ENCODE peak calls at places on chromosomes 5 and 9, in seven cellular contexts. One of them, this sample, is unnamed.

GRCh38 chr5:124655943-124656459 is 90.4 kb downstream of the ZNF608 start:
- DNase-seq in Peyer's patch: peak
- DNase-seq in AG04449: no peak
- DNase-seq in body of pancreas: peak
- DNase-seq in cardiac muscle cell: no peak
- DNase-seq in skeletal muscle cell: peak
- DNase-seq in heart right ventricle: no peak
- DNase-seq in this sample: peak

GRCh38 chr5:171721469-171721868 is 64.1 kb upstream of the SMIM23 start:
- DNase-seq in cardiac muscle cell: no peak
- DNase-seq in body of pancreas: no peak
- DNase-seq in heart right ventricle: no peak
- DNase-seq in Peyer's patch: no peak
- DNase-seq in AG04449: no peak
- DNase-seq in skeletal muscle cell: no peak
- DNase-seq in this sample: no peak

GRCh38 chr9:98415782-98416181 is 160.3 kb upstream of the TBC1D2 start:
- DNase-seq in heart right ventricle: no peak
- DNase-seq in AG04449: no peak
- DNase-seq in Peyer's patch: no peak
- DNase-seq in skeletal muscle cell: no peak
- DNase-seq in cardiac muscle cell: no peak
- DNase-seq in body of pancreas: no peak
- DNase-seq in this sample: no peak

GRCh38 chr5:62585751-62586150 is 7.1 kb downstream of the LRRC70 start:
- DNase-seq in heart right ventricle: no peak
- DNase-seq in skeletal muscle cell: no peak
- DNase-seq in cardiac muscle cell: no peak
- DNase-seq in body of pancreas: no peak
- DNase-seq in Peyer's patch: no peak
- DNase-seq in AG04449: no peak
- DNase-seq in this sample: no peak

GRCh38 chr5:53730938-53731337 is 170.5 kb downstream of the NDUFS4 start:
- DNase-seq in heart right ventricle: peak
- DNase-seq in body of pancreas: no peak
- DNase-seq in Peyer's patch: no peak
- DNase-seq in AG04449: no peak
- DNase-seq in skeletal muscle cell: no peak
- DNase-seq in cardiac muscle cell: no peak
- DNase-seq in this sample: no peak

GRCh38 chr9:11199335-11199734 is 586.5 kb upstream of the PTPRD start:
- DNase-seq in skeletal muscle cell: no peak
- DNase-seq in AG04449: no peak
- DNase-seq in Peyer's patch: no peak
- DNase-seq in body of pancreas: no peak
- DNase-seq in cardiac muscle cell: no peak
- DNase-seq in heart right ventricle: no peak
- DNase-seq in this sample: no peak

GRCh38 chr5:10535237-10535530 is 28.7 kb upstream of the ANKRD33B start:
- DNase-seq in Peyer's patch: no peak
- DNase-seq in heart right ventricle: no peak
- DNase-seq in cardiac muscle cell: no peak
- DNase-seq in skeletal muscle cell: no peak
- DNase-seq in AG04449: no peak
- DNase-seq in body of pancreas: no peak
- DNase-seq in this sample: no peak

GRCh38 chr5:10724799-10725507 is 36.1 kb downstream of the DAP start:
- DNase-seq in cardiac muscle cell: no peak
- DNase-seq in skeletal muscle cell: peak
- DNase-seq in AG04449: no peak
- DNase-seq in body of pancreas: peak
- DNase-seq in heart right ventricle: peak
- DNase-seq in Peyer's patch: no peak
- DNase-seq in this sample: peak

GRCh38 chr9:137371966-137372651 is 50.9 kb downstream of the EXD3 start:
- DNase-seq in heart right ventricle: no peak
- DNase-seq in cardiac muscle cell: no peak
- DNase-seq in AG04449: no peak
- DNase-seq in Peyer's patch: no peak
- DNase-seq in body of pancreas: no peak
- DNase-seq in skeletal muscle cell: no peak
- DNase-seq in this sample: no peak

GRCh38 chr9:91758491-91758981 is 191.5 kb downstream of the ROR2 start:
- DNase-seq in AG04449: no peak
- DNase-seq in heart right ventricle: no peak
- DNase-seq in cardiac muscle cell: peak
- DNase-seq in body of pancreas: no peak
- DNase-seq in Peyer's patch: peak
- DNase-seq in skeletal muscle cell: no peak
- DNase-seq in this sample: no peak

GRCh38 chr9:106897223-106897622 is 34.3 kb downstream of the ZNF462 start:
- DNase-seq in heart right ventricle: no peak
- DNase-seq in Peyer's patch: no peak
- DNase-seq in body of pancreas: no peak
- DNase-seq in skeletal muscle cell: no peak
- DNase-seq in cardiac muscle cell: no peak
- DNase-seq in AG04449: no peak
- DNase-seq in this sample: no peak

GRCh38 chr5:10761842-10762165 is 770 bp upstream of the DAP start:
- DNase-seq in AG04449: no peak
- DNase-seq in heart right ventricle: no peak
- DNase-seq in cardiac muscle cell: no peak
- DNase-seq in Peyer's patch: no peak
- DNase-seq in skeletal muscle cell: no peak
- DNase-seq in body of pancreas: peak
- DNase-seq in this sample: no peak

GRCh38 chr5:68303038-68303738 is 87.6 kb downstream of the PIK3R1 start:
- DNase-seq in skeletal muscle cell: no peak
- DNase-seq in AG04449: no peak
- DNase-seq in cardiac muscle cell: peak
- DNase-seq in Peyer's patch: no peak
- DNase-seq in body of pancreas: no peak
- DNase-seq in heart right ventricle: no peak
- DNase-seq in this sample: no peak

GRCh38 chr5:148514344-148514743 is 130.6 kb downstream of the FBXO38 start:
- DNase-seq in skeletal muscle cell: no peak
- DNase-seq in cardiac muscle cell: no peak
- DNase-seq in Peyer's patch: no peak
- DNase-seq in heart right ventricle: no peak
- DNase-seq in AG04449: no peak
- DNase-seq in body of pancreas: no peak
- DNase-seq in this sample: no peak

GRCh38 chr5:148515460-148515859 is 131.7 kb downstream of the FBXO38 start:
- DNase-seq in AG04449: no peak
- DNase-seq in cardiac muscle cell: no peak
- DNase-seq in skeletal muscle cell: no peak
- DNase-seq in Peyer's patch: no peak
- DNase-seq in heart right ventricle: no peak
- DNase-seq in body of pancreas: no peak
- DNase-seq in this sample: no peak

GRCh38 chr5:148509893-148510292 is 126.1 kb downstream of the FBXO38 start:
- DNase-seq in Peyer's patch: no peak
- DNase-seq in heart right ventricle: no peak
- DNase-seq in AG04449: no peak
- DNase-seq in cardiac muscle cell: no peak
- DNase-seq in body of pancreas: no peak
- DNase-seq in skeletal muscle cell: no peak
- DNase-seq in this sample: no peak

GRCh38 chr5:148512498-148512897 is 128.7 kb downstream of the FBXO38 start:
- DNase-seq in AG04449: no peak
- DNase-seq in heart right ventricle: no peak
- DNase-seq in skeletal muscle cell: no peak
- DNase-seq in cardiac muscle cell: no peak
- DNase-seq in Peyer's patch: no peak
- DNase-seq in body of pancreas: no peak
- DNase-seq in this sample: no peak

GRCh38 chr5:148511832-148512347 is 128.1 kb downstream of the FBXO38 start:
- DNase-seq in body of pancreas: no peak
- DNase-seq in skeletal muscle cell: no peak
- DNase-seq in Peyer's patch: no peak
- DNase-seq in heart right ventricle: no peak
- DNase-seq in AG04449: no peak
- DNase-seq in cardiac muscle cell: no peak
- DNase-seq in this sample: no peak
- H3K4me3 ChIP-seq in body of pancreas: no peak
- H3K4me3 ChIP-seq in skeletal muscle cell: no peak
- H3K4me3 ChIP-seq in Peyer's patch: no peak
- H3K4me3 ChIP-seq in heart right ventricle: no peak
- H3K4me3 ChIP-seq in AG04449: no peak
- H3K4me3 ChIP-seq in cardiac muscle cell: no peak
- H3K4me3 ChIP-seq in this sample: no peak

DNA sequence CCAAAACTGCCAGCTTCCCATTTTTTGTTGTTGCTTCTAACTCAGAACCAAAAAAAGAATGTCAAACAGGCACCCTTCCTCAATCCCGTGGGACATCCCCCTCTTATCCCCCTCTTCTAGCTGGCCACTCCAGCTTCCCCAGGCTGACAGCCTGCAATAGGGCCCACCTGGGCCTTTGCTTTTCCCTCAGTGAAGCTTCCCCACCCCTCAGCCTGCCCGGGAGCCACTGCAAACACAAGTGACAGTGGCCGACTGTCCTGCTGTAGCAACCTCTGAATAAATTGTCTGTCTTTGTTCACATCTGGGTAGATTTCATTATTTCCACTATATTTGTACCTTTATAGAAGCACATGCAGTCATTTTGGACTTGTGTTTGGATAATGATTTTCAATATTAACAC is 245.3 kb downstream of the GADD45G start:
- DNase-seq in heart right ventricle: no peak
- DNase-seq in AG04449: no peak
- DNase-seq in cardiac muscle cell: no peak
- DNase-seq in skeletal muscle cell: no peak
- DNase-seq in Peyer's patch: peak
- DNase-seq in body of pancreas: no peak
- DNase-seq in this sample: no peak
- H3K4me3 ChIP-seq in heart right ventricle: no peak
- H3K4me3 ChIP-seq in AG04449: no peak
- H3K4me3 ChIP-seq in cardiac muscle cell: no peak
- H3K4me3 ChIP-seq in skeletal muscle cell: no peak
- H3K4me3 ChIP-seq in Peyer's patch: no peak
- H3K4me3 ChIP-seq in body of pancreas: no peak
- H3K4me3 ChIP-seq in this sample: no peak

GRCh38 chr5:16007750-16008415 is 171.7 kb downstream of the MARCHF11 start:
- DNase-seq in body of pancreas: no peak
- DNase-seq in cardiac muscle cell: peak
- DNase-seq in Peyer's patch: no peak
- DNase-seq in AG04449: no peak
- DNase-seq in skeletal muscle cell: no peak
- DNase-seq in heart right ventricle: peak
- DNase-seq in this sample: no peak

GRCh38 chr5:16018970-16019369 is 160.6 kb downstream of the MARCHF11 start:
- DNase-seq in Peyer's patch: no peak
- DNase-seq in skeletal muscle cell: no peak
- DNase-seq in cardiac muscle cell: no peak
- DNase-seq in heart right ventricle: no peak
- DNase-seq in AG04449: no peak
- DNase-seq in body of pancreas: no peak
- DNase-seq in this sample: no peak

GRCh38 chr5:16017720-16018119 is 161.9 kb downstream of the MARCHF11 start:
- DNase-seq in AG04449: no peak
- DNase-seq in body of pancreas: no peak
- DNase-seq in skeletal muscle cell: no peak
- DNase-seq in cardiac muscle cell: no peak
- DNase-seq in heart right ventricle: no peak
- DNase-seq in Peyer's patch: no peak
- DNase-seq in this sample: no peak

GRCh38 chr5:16013334-16014065 is 166.1 kb downstream of the MARCHF11 start:
- DNase-seq in AG04449: no peak
- DNase-seq in body of pancreas: no peak
- DNase-seq in cardiac muscle cell: no peak
- DNase-seq in skeletal muscle cell: no peak
- DNase-seq in heart right ventricle: no peak
- DNase-seq in Peyer's patch: no peak
- DNase-seq in this sample: peak
- H3K4me3 ChIP-seq in AG04449: no peak
- H3K4me3 ChIP-seq in body of pancreas: no peak
- H3K4me3 ChIP-seq in cardiac muscle cell: no peak
- H3K4me3 ChIP-seq in skeletal muscle cell: no peak
- H3K4me3 ChIP-seq in heart right ventricle: no peak
- H3K4me3 ChIP-seq in Peyer's patch: no peak
- H3K4me3 ChIP-seq in this sample: no peak

GRCh38 chr5:142871056-142871879 is 101.1 kb downstream of the ARHGAP26 start:
- DNase-seq in heart right ventricle: no peak
- DNase-seq in cardiac muscle cell: no peak
- DNase-seq in body of pancreas: peak
- DNase-seq in Peyer's patch: peak
- DNase-seq in skeletal muscle cell: no peak
- DNase-seq in AG04449: no peak
- DNase-seq in this sample: no peak
- H3K4me3 ChIP-seq in heart right ventricle: no peak
- H3K4me3 ChIP-seq in cardiac muscle cell: no peak
- H3K4me3 ChIP-seq in body of pancreas: no peak
- H3K4me3 ChIP-seq in Peyer's patch: no peak
- H3K4me3 ChIP-seq in skeletal muscle cell: no peak
- H3K4me3 ChIP-seq in AG04449: no peak
- H3K4me3 ChIP-seq in this sample: no peak

GRCh38 chr5:144416196-144416595 is 245.5 kb downstream of the KCTD16 start:
- DNase-seq in heart right ventricle: no peak
- DNase-seq in body of pancreas: no peak
- DNase-seq in skeletal muscle cell: no peak
- DNase-seq in AG04449: no peak
- DNase-seq in cardiac muscle cell: no peak
- DNase-seq in Peyer's patch: no peak
- DNase-seq in this sample: no peak

GRCh38 chr5:144418719-144419118 is 248.0 kb downstream of the KCTD16 start:
- DNase-seq in skeletal muscle cell: no peak
- DNase-seq in cardiac muscle cell: no peak
- DNase-seq in AG04449: no peak
- DNase-seq in body of pancreas: no peak
- DNase-seq in Peyer's patch: no peak
- DNase-seq in heart right ventricle: no peak
- DNase-seq in this sample: no peak

GRCh38 chr5:144414232-144414631 is 243.6 kb downstream of the KCTD16 start:
- DNase-seq in skeletal muscle cell: no peak
- DNase-seq in cardiac muscle cell: no peak
- DNase-seq in heart right ventricle: no peak
- DNase-seq in body of pancreas: no peak
- DNase-seq in Peyer's patch: no peak
- DNase-seq in AG04449: no peak
- DNase-seq in this sample: no peak
- H3K4me3 ChIP-seq in skeletal muscle cell: no peak
- H3K4me3 ChIP-seq in cardiac muscle cell: no peak
- H3K4me3 ChIP-seq in heart right ventricle: no peak
- H3K4me3 ChIP-seq in body of pancreas: no peak
- H3K4me3 ChIP-seq in Peyer's patch: no peak
- H3K4me3 ChIP-seq in AG04449: no peak
- H3K4me3 ChIP-seq in this sample: no peak